ENCODE peak calls at places on chromosomes 6 and 20, in ten cellular contexts. C is pancreas; Q is left ventricle myocardium inferior; Y is heart right ventricle; D is CD4-positive, alpha-beta memory T cell; Z is astrocyte; O is fibroblast of lung; W is stomach; G is cardiac muscle cell; X is sigmoid colon. K is an unnamed sample.

GRCh38 chr6:114049367-114049966 is 78.5 kb upstream of the HDAC2 start:
- DNase-seq in C (no peak), Q (no peak), Y (no peak), D (no peak), Z (peak; percentile 12), O (peak; percentile 29), W (no peak), G (no peak), X (no peak), K (no peak)

GRCh38 chr20:61909821-61910220 is 155.9 kb downstream of the TAF4 start:
- DNase-seq in C (no peak), Q (no peak), Y (no peak), D (no peak), Z (no peak), O (no peak), W (no peak), G (no peak), X (no peak), K (no peak)

GRCh38 chr20:21315138-21315537 is 12.0 kb downstream of the XRN2 start:
- DNase-seq in C (no peak), Q (no peak), Y (no peak), D (no peak), Z (peak; percentile 94), O (peak; percentile 94), W (no peak), G (peak; percentile 90), X (no peak), K (peak; percentile 21)

GRCh38 chr20:57801046-57801445 is 91.2 kb upstream of the PMEPA1 start:
- DNase-seq in C (no peak), Q (no peak), Y (no peak), D (no peak), Z (no peak), O (no peak), W (no peak), G (no peak), X (no peak), K (no peak)

GRCh38 chr20:40493551-40493950 is 195.5 kb downstream of the MAFB start:
- DNase-seq in C (no peak), Q (no peak), Y (no peak), D (no peak), Z (peak; percentile 9), O (peak; percentile 20), W (no peak), G (no peak), X (no peak), K (no peak)

GRCh38 chr6:140909156-140909555 is 1223.6 kb upstream of the GJE1 start:
- DNase-seq in C (no peak), Q (no peak), Y (no peak), D (no peak), Z (peak; percentile 76), O (peak; percentile 80), W (no peak), G (no peak), X (no peak), K (no peak)

GRCh38 chr20:13220857-13221297 is at the start of gene ISM1:
- DNase-seq in C (peak; percentile 28), Q (no peak), Y (no peak), D (peak; percentile 46), Z (no peak), O (peak; percentile 2), W (no peak), G (peak; percentile 9), X (no peak), K (peak; percentile 15)

GRCh38 chr20:5569021-5569420 is 181.2 kb upstream of the SHLD1 start:
- DNase-seq in C (peak; percentile 18), Q (no peak), Y (peak; percentile 44), D (peak; percentile 62), Z (peak; percentile 4), O (peak; percentile 18), W (no peak), G (peak; percentile 67), X (no peak), K (peak; percentile 49)

GRCh38 chr6:159104931-159105330 is 60.1 kb upstream of the TAGAP start:
- DNase-seq in C (no peak), Q (no peak), Y (no peak), D (no peak), Z (no peak), O (no peak), W (no peak), G (no peak), X (no peak), K (peak; percentile 12)

DNA sequence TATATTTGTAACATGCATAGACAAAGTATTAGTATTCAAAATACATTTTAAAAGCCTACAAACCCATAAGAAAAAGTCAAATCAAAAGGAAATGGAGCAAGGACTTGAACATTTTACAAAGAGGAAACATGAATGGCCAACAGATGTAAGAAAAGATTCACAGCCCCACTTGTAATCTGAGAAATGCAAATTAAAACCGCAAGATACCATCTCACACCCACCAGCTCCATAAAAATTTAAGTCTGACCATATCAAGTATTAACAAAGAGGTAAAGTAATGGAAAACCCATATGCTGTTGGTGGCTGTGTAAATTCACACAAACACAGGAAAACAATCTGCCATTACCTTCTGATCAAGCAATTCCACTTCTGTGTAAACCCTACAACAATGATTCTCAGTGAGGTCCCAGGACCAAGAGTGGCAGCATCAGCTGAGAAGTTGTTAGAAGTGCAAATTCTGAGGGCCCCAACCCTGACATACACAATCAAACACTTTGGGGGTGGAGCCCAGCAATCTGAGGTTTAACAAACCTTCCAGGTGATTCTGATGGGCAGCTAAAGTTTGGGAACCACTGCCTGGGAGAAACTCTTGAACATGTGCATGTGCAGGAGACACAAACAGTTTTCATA is 30.9 kb downstream of the BCL2L1 start:
- DNase-seq in C (no peak), Q (no peak), Y (no peak), D (no peak), Z (peak; percentile 80), O (peak; percentile 84), W (no peak), G (peak; percentile 33), X (no peak), K (no peak)
- H3K4me1 ChIP-seq in C (peaks cover 3% of the 10 kb centered on the region), Q (peaks cover 92% of the 10 kb centered on the region), Y (peaks cover 60% of the 10 kb centered on the region), D (peaks cover 75% of the 10 kb centered on the region), Z (peaks cover 13% of the 10 kb centered on the region), O (peaks cover 12% of the 10 kb centered on the region), W (peaks cover 29% of the 10 kb centered on the region), G (peaks cover 10% of the 10 kb centered on the region), X (no peaks in the 10 kb centered on the region), K (peaks cover 9% of the 10 kb centered on the region)

GRCh38 chr6:44113396-44113795 is 13.9 kb downstream of the MRPL14 start:
- DNase-seq in C (no peak), Q (no peak), Y (no peak), D (no peak), Z (no peak), O (no peak), W (no peak), G (no peak), X (no peak), K (no peak)
- H3K36me3 ChIP-seq in C (peaks cover 23% of the 10 kb centered on the region), Q (peaks cover 45% of the 10 kb centered on the region), Y (no peaks in the 10 kb centered on the region), D (peaks cover 45% of the 10 kb centered on the region), Z (peaks cover 32% of the 10 kb centered on the region), O (peaks cover 24% of the 10 kb centered on the region), W (peaks cover 75% of the 10 kb centered on the region), G (peaks cover 23% of the 10 kb centered on the region), X (peaks cover 69% of the 10 kb centered on the region), K (no peaks in the 10 kb centered on the region)

DNA sequence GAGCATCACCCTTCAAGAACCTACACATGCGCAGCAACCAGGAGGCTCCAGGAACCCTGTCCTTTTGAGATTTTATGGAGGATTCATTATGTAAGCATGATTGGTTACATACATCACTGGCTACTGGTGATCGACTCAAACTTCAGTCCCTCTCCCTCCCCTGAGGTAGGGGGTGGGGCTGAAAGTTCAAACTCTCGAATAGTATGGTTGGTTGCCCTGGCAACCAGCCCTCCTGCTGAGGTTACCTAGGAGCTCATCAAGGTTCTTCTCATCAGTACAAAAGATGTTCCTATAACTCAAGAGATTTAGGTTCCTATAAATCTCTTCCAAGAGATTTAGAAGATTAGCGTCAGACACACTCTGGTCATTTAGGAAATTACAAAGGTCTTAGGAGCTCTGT is 21.9 kb upstream of the ZSCAN9 start:
- DNase-seq in C (no peak), Q (no peak), Y (no peak), D (no peak), Z (no peak), O (no peak), W (no peak), G (no peak), X (no peak), K (no peak)
- H3K27me3 ChIP-seq in C (peaks cover 6% of the 10 kb centered on the region), Q (peaks cover 100% of the 10 kb centered on the region), Y (peaks cover 95% of the 10 kb centered on the region), D (peaks cover 20% of the 10 kb centered on the region), Z (peaks cover 32% of the 10 kb centered on the region), O (peaks cover 7% of the 10 kb centered on the region), W (peaks cover 77% of the 10 kb centered on the region), G (peaks cover 81% of the 10 kb centered on the region), X (peaks cover 18% of the 10 kb centered on the region), K (no peaks in the 10 kb centered on the region)

GRCh38 chr20:34862724-34863123 is 9.9 kb downstream of the GGT7 start:
- DNase-seq in C (no peak), Q (no peak), Y (no peak), D (no peak), Z (no peak), O (no peak), W (no peak), G (no peak), X (no peak), K (no peak)

GRCh38 chr20:34859367-34859766 is 13.3 kb downstream of the GGT7 start:
- DNase-seq in C (no peak), Q (no peak), Y (no peak), D (no peak), Z (no peak), O (no peak), W (no peak), G (no peak), X (no peak), K (no peak)

GRCh38 chr20:34861386-34862084 is 11.1 kb downstream of the GGT7 start:
- DNase-seq in C (peak; percentile 59), Q (no peak), Y (no peak), D (no peak), Z (no peak), O (no peak), W (peak; percentile 69), G (no peak), X (no peak), K (no peak)

GRCh38 chr20:34863421-34863965 is 9.2 kb downstream of the GGT7 start:
- DNase-seq in C (no peak), Q (no peak), Y (no peak), D (no peak), Z (no peak), O (no peak), W (no peak), G (no peak), X (no peak), K (no peak)

DNA sequence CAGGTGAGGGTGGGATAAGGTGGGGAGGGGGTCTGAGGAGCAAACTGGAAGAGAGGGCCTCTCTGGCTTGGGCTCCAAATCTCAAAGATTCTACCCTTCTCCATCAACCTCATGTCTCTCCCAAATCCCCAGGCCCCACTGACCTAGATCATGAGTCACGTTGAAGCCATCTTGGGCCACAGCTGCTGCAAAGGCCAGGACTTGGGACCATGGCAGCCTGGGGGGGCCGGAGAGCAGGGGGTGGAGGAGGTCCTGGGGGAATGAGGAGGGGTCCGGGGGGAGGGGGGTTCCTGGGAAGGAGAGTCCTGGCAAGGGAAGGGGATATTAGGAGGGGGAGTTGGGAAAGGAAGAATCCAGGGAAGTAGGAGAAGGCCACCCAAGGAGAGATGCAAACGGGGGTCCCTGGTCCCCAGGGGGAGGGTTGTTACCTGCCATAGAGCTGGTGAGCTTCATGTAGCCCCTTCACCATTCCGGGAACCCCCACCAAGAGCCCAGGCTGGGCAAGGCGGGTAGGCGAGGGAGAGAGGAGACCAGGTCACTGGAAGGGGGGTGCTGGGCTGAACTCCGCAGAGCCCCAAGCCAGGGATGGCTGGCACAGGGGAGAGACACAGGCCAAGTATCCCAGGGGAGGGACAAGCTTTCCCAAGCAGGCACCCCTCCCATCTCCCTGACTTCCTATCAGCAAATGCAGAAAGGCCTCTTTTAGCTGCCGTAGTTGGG is 12.7 kb downstream of the GGT7 start:
- DNase-seq in C (no peak), Q (no peak), Y (no peak), D (no peak), Z (no peak), O (no peak), W (no peak), G (no peak), X (no peak), K (no peak)
- H3K4me1 ChIP-seq in C (no peaks in the 10 kb centered on the region), Q (peaks cover 15% of the 10 kb centered on the region), Y (no peaks in the 10 kb centered on the region), D (no peaks in the 10 kb centered on the region), Z (no peaks in the 10 kb centered on the region), O (no peaks in the 10 kb centered on the region), W (no peaks in the 10 kb centered on the region), G (no peaks in the 10 kb centered on the region), X (no peaks in the 10 kb centered on the region), K (no peaks in the 10 kb centered on the region)